ENCODE peak calls at places on chromosome 1, in four cellular contexts. B, Q, N and E are unnamed samples.

GRCh38 chr1:212712451-212713303 is 13.0 kb upstream of the BATF3 start:
- DNase-seq in Q (peak), N (peak), B (peak), E (no peak)

GRCh38 chr1:220901906-220902305 is 22.7 kb downstream of the HLX start:
- DNase-seq in B (no peak), N (no peak), Q (no peak), E (no peak)

GRCh38 chr1:191371626-191372025 is 786.6 kb upstream of the RGS18 start:
- DNase-seq in B (no peak), Q (no peak), N (no peak), E (no peak)

GRCh38 chr1:226945106-226945857 is 5.2 kb downstream of the COQ8A start:
- DNase-seq in Q (no peak), B (no peak), N (no peak), E (no peak)

GRCh38 chr1:9121891-9122409 is 7.0 kb downstream of the GPR157 start:
- DNase-seq in Q (no peak), B (no peak), N (peak), E (peak)

GRCh38 chr1:17594026-17594425 is 54.5 kb downstream of the ARHGEF10L start:
- DNase-seq in B (no peak), Q (no peak), N (no peak), E (no peak)

GRCh38 chr1:169460193-169460833 is 25.4 kb downstream of the SLC19A2 start:
- DNase-seq in Q (no peak), N (no peak), B (peak), E (no peak)

GRCh38 chr1:109978761-109979488 is 5.6 kb upstream of the AHCYL1 start:
- DNase-seq in Q (no peak), N (no peak), B (no peak), E (no peak)